ENCODE peak calls at places on chromosomes 11 and 22, in ten cellular contexts. One of them, this sample, is unnamed.
A peak's percentile ranks its signal among the peaks of the same experiment; 100 is the strongest.

GRCh38 chr11:36425593-36426206 is 84.4 kb downstream of the TRAF6 start:
- DNase-seq in GM23338: no peak
- DNase-seq in SK-N-SH: no peak
- DNase-seq in prostate gland: no peak
- DNase-seq in SK-N-MC: no peak
- DNase-seq in GM12891: no peak
- DNase-seq in GM12878: no peak
- DNase-seq in stomach: no peak
- DNase-seq in spleen: no peak
- DNase-seq in suprapubic skin: no peak
- DNase-seq in this sample: no peak

GRCh38 chr11:88421530-88421929 is 84.0 kb upstream of the CTSC start:
- DNase-seq in stomach: no peak
- DNase-seq in SK-N-MC: peak; percentile 24
- DNase-seq in suprapubic skin: no peak
- DNase-seq in GM12878: peak; percentile 31
- DNase-seq in spleen: no peak
- DNase-seq in GM12891: no peak
- DNase-seq in GM23338: peak; percentile 32
- DNase-seq in SK-N-SH: no peak
- DNase-seq in prostate gland: no peak
- DNase-seq in this sample: no peak

GRCh38 chr11:13105237-13105844 is 96.2 kb downstream of the RASSF10 start:
- DNase-seq in SK-N-SH: peak; percentile 41
- DNase-seq in SK-N-MC: no peak
- DNase-seq in GM12891: no peak
- DNase-seq in spleen: no peak
- DNase-seq in stomach: peak; percentile 75
- DNase-seq in GM12878: no peak
- DNase-seq in suprapubic skin: no peak
- DNase-seq in GM23338: no peak
- DNase-seq in prostate gland: no peak
- DNase-seq in this sample: no peak

GRCh38 chr11:117670443-117670842 is 126.6 kb downstream of the DSCAML1 start:
- DNase-seq in GM12878: no peak
- DNase-seq in GM23338: no peak
- DNase-seq in spleen: no peak
- DNase-seq in prostate gland: no peak
- DNase-seq in SK-N-SH: no peak
- DNase-seq in SK-N-MC: no peak
- DNase-seq in GM12891: no peak
- DNase-seq in suprapubic skin: no peak
- DNase-seq in stomach: no peak
- DNase-seq in this sample: no peak

GRCh38 chr11:47986742-47987141 is 6.4 kb downstream of the PTPRJ start:
- DNase-seq in suprapubic skin: no peak
- DNase-seq in GM12891: no peak
- DNase-seq in SK-N-MC: no peak
- DNase-seq in spleen: no peak
- DNase-seq in stomach: no peak
- DNase-seq in prostate gland: no peak
- DNase-seq in GM12878: no peak
- DNase-seq in SK-N-SH: no peak
- DNase-seq in GM23338: no peak
- DNase-seq in this sample: no peak

GRCh38 chr11:23359297-23359696 is 499.0 kb upstream of the CCDC179 start:
- DNase-seq in prostate gland: no peak
- DNase-seq in stomach: no peak
- DNase-seq in spleen: no peak
- DNase-seq in GM23338: no peak
- DNase-seq in GM12878: no peak
- DNase-seq in GM12891: no peak
- DNase-seq in SK-N-MC: no peak
- DNase-seq in suprapubic skin: no peak
- DNase-seq in SK-N-SH: no peak
- DNase-seq in this sample: no peak

GRCh38 chr11:119335091-119335654 is 846 bp downstream of the RNF26 start:
- DNase-seq in spleen: no peak
- DNase-seq in SK-N-MC: no peak
- DNase-seq in GM12891: no peak
- DNase-seq in prostate gland: no peak
- DNase-seq in GM12878: no peak
- DNase-seq in stomach: no peak
- DNase-seq in suprapubic skin: peak; percentile 70
- DNase-seq in GM23338: no peak
- DNase-seq in SK-N-SH: no peak
- DNase-seq in this sample: no peak

GRCh38 chr11:111185259-111185658 is 60.3 kb upstream of the POU2AF2 start:
- DNase-seq in suprapubic skin: no peak
- DNase-seq in stomach: no peak
- DNase-seq in spleen: no peak
- DNase-seq in GM12891: no peak
- DNase-seq in SK-N-SH: no peak
- DNase-seq in prostate gland: no peak
- DNase-seq in SK-N-MC: no peak
- DNase-seq in GM12878: no peak
- DNase-seq in GM23338: no peak
- DNase-seq in this sample: no peak

GRCh38 chr11:6437993-6438392 is 2.8 kb downstream of the HPX start:
- DNase-seq in prostate gland: no peak
- DNase-seq in GM12891: no peak
- DNase-seq in SK-N-MC: no peak
- DNase-seq in GM23338: no peak
- DNase-seq in stomach: no peak
- DNase-seq in GM12878: no peak
- DNase-seq in suprapubic skin: no peak
- DNase-seq in SK-N-SH: no peak
- DNase-seq in spleen: no peak
- DNase-seq in this sample: no peak

GRCh38 chr22:41834005-41834975 is 1.4 kb downstream of the SREBF2 start:
- DNase-seq in GM23338: no peak
- DNase-seq in GM12891: no peak
- DNase-seq in spleen: no peak
- DNase-seq in SK-N-MC: no peak
- DNase-seq in prostate gland: no peak
- DNase-seq in stomach: no peak
- DNase-seq in SK-N-SH: no peak
- DNase-seq in suprapubic skin: no peak
- DNase-seq in GM12878: no peak
- DNase-seq in this sample: no peak

GRCh38 chr11:7436657-7437056 is 48.6 kb upstream of the OLFML1 start:
- DNase-seq in SK-N-MC: no peak
- DNase-seq in spleen: no peak
- DNase-seq in SK-N-SH: no peak
- DNase-seq in GM12878: no peak
- DNase-seq in GM23338: no peak
- DNase-seq in stomach: no peak
- DNase-seq in prostate gland: no peak
- DNase-seq in suprapubic skin: no peak
- DNase-seq in GM12891: peak; percentile 29
- DNase-seq in this sample: no peak

GRCh38 chr11:68370211-68371111 is 58.1 kb downstream of the LRP5 start:
- DNase-seq in SK-N-SH: peak; percentile 69
- DNase-seq in GM12878: peak; percentile 89
- DNase-seq in GM23338: no peak
- DNase-seq in spleen: no peak
- DNase-seq in suprapubic skin: no peak
- DNase-seq in SK-N-MC: no peak
- DNase-seq in stomach: no peak
- DNase-seq in GM12891: peak; percentile 93
- DNase-seq in prostate gland: peak; percentile 53
- DNase-seq in this sample: no peak

DNA sequence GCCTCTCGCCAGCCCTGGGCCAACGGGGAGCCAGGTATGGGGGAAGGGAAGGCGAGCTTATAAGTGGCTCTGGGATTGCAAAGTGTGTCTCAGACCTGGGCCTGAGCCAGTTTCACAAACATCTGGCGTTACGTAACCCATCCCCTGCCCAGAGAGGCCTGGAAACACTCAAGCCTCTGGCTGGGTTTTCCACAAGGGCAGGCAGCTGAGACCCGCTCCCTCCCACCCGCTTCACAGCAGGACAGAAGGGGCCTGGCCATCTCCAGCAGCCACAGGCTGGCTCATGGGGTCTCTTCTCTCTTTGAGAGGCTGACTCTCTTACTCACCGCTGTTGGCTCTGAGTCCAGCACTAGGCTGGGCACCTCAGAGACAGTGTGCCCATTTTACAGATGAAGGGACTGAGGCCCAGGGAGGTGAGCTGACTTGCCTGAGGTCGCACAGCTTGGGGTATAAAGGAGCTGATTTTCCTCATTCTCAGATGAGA is 44.5 kb downstream of the TRIOBP start:
- DNase-seq in SK-N-MC: peak; percentile 66
- DNase-seq in stomach: peak; percentile 76
- DNase-seq in suprapubic skin: peak; percentile 92
- DNase-seq in prostate gland: no peak
- DNase-seq in GM12891: no peak
- DNase-seq in SK-N-SH: peak; percentile 95
- DNase-seq in GM12878: no peak
- DNase-seq in spleen: no peak
- DNase-seq in GM23338: peak; percentile 45
- DNase-seq in this sample: peak; percentile 99
- TF ChIP-seq POLR2AphosphoS5 in SK-N-MC: peak; percentile 35
- TF ChIP-seq POLR2AphosphoS5 in stomach: peak; percentile 96
- TF ChIP-seq POLR2AphosphoS5 in suprapubic skin: no peak
- TF ChIP-seq POLR2AphosphoS5 in prostate gland: peak; percentile 28
- TF ChIP-seq POLR2AphosphoS5 in GM12891: no peak
- TF ChIP-seq POLR2AphosphoS5 in SK-N-SH: peak; percentile 89
- TF ChIP-seq POLR2AphosphoS5 in GM12878: no peak
- TF ChIP-seq POLR2AphosphoS5 in spleen: peak; percentile 70
- TF ChIP-seq POLR2AphosphoS5 in GM23338: no peak
- TF ChIP-seq POLR2AphosphoS5 in this sample: peak; percentile 95

GRCh38 chr11:8813658-8814057 is 97.3 kb upstream of the AKIP1 start:
- DNase-seq in SK-N-SH: peak; percentile 78
- DNase-seq in GM12891: peak; percentile 70
- DNase-seq in prostate gland: peak; percentile 35
- DNase-seq in GM23338: peak; percentile 92
- DNase-seq in GM12878: no peak
- DNase-seq in suprapubic skin: peak; percentile 85
- DNase-seq in spleen: no peak
- DNase-seq in stomach: peak; percentile 71
- DNase-seq in SK-N-MC: peak; percentile 65
- DNase-seq in this sample: peak; percentile 92
- TF ChIP-seq POLR2AphosphoS5 in SK-N-SH: no peak
- TF ChIP-seq POLR2AphosphoS5 in GM12891: no peak
- TF ChIP-seq POLR2AphosphoS5 in prostate gland: peak; percentile 52
- TF ChIP-seq POLR2AphosphoS5 in GM23338: no peak
- TF ChIP-seq POLR2AphosphoS5 in GM12878: no peak
- TF ChIP-seq POLR2AphosphoS5 in suprapubic skin: no peak
- TF ChIP-seq POLR2AphosphoS5 in spleen: no peak
- TF ChIP-seq POLR2AphosphoS5 in stomach: no peak
- TF ChIP-seq POLR2AphosphoS5 in SK-N-MC: no peak
- TF ChIP-seq POLR2AphosphoS5 in this sample: peak; percentile 50

GRCh38 chr11:59119826-59120225 is 12.8 kb downstream of the FAM111B start:
- DNase-seq in spleen: no peak
- DNase-seq in stomach: no peak
- DNase-seq in prostate gland: no peak
- DNase-seq in SK-N-SH: no peak
- DNase-seq in GM23338: no peak
- DNase-seq in GM12891: no peak
- DNase-seq in SK-N-MC: no peak
- DNase-seq in suprapubic skin: no peak
- DNase-seq in GM12878: no peak
- DNase-seq in this sample: no peak

GRCh38 chr11:59117774-59118173 is 10.7 kb downstream of the FAM111B start:
- DNase-seq in GM12891: no peak
- DNase-seq in prostate gland: no peak
- DNase-seq in suprapubic skin: no peak
- DNase-seq in SK-N-MC: no peak
- DNase-seq in GM23338: no peak
- DNase-seq in stomach: no peak
- DNase-seq in SK-N-SH: no peak
- DNase-seq in GM12878: no peak
- DNase-seq in spleen: no peak
- DNase-seq in this sample: no peak

GRCh38 chr11:59112494-59112893 is 5.5 kb downstream of the FAM111B start:
- DNase-seq in GM23338: no peak
- DNase-seq in SK-N-SH: no peak
- DNase-seq in GM12891: no peak
- DNase-seq in spleen: no peak
- DNase-seq in SK-N-MC: no peak
- DNase-seq in suprapubic skin: no peak
- DNase-seq in stomach: no peak
- DNase-seq in prostate gland: no peak
- DNase-seq in GM12878: no peak
- DNase-seq in this sample: no peak

GRCh38 chr11:59115556-59115955 is 8.5 kb downstream of the FAM111B start:
- DNase-seq in prostate gland: no peak
- DNase-seq in GM12891: no peak
- DNase-seq in stomach: no peak
- DNase-seq in suprapubic skin: no peak
- DNase-seq in SK-N-SH: no peak
- DNase-seq in GM23338: no peak
- DNase-seq in spleen: no peak
- DNase-seq in GM12878: no peak
- DNase-seq in SK-N-MC: no peak
- DNase-seq in this sample: no peak

DNA sequence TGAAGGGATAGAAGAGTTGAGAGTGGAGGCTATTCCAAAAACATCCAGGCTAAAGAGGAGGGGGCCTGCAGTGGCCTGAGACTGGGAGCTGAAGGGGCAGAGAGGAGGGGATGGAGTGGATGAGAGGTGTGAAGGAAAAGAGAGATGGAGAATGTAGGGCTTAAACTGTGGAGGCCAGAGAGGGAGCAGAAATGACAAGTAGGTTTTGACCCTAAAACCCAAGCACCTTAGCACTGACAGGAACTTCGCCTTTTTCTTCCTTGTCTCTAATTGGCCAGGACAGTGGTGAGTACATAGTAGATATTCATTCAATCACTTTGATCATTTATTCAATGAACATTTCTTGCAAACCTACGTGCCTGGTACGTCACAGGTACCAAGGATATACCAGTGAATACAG is 7.3 kb downstream of the FAM111B start:
- DNase-seq in stomach: no peak
- DNase-seq in GM12891: no peak
- DNase-seq in suprapubic skin: no peak
- DNase-seq in GM23338: no peak
- DNase-seq in SK-N-MC: no peak
- DNase-seq in SK-N-SH: no peak
- DNase-seq in GM12878: no peak
- DNase-seq in spleen: no peak
- DNase-seq in prostate gland: no peak
- DNase-seq in this sample: no peak
- TF ChIP-seq POLR2AphosphoS5 in stomach: no peak
- TF ChIP-seq POLR2AphosphoS5 in GM12891: peak; percentile 21
- TF ChIP-seq POLR2AphosphoS5 in suprapubic skin: no peak
- TF ChIP-seq POLR2AphosphoS5 in GM23338: no peak
- TF ChIP-seq POLR2AphosphoS5 in SK-N-MC: no peak
- TF ChIP-seq POLR2AphosphoS5 in SK-N-SH: no peak
- TF ChIP-seq POLR2AphosphoS5 in GM12878: no peak
- TF ChIP-seq POLR2AphosphoS5 in spleen: no peak
- TF ChIP-seq POLR2AphosphoS5 in prostate gland: no peak
- TF ChIP-seq POLR2AphosphoS5 in this sample: no peak

DNA sequence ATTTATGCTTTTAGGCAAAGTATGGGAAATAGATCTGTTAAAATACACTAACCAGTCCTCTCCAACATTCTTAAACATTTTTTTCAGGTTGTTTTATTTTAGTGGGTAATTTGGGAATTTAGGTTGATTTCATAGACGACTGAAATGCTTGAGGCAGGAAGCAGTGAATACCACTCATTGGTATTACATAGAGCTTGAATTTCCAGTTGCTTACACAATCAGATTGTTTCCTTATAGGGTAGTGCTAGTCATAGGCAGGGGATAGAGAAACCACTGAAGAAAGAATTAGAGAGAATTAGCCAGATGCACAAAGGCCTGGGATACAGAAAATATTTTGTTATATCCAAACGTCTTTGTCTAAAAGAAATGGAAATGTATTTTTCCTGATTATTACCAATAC is 23.9 kb upstream of the LYVE1 start:
- DNase-seq in SK-N-MC: no peak
- DNase-seq in stomach: no peak
- DNase-seq in GM12878: no peak
- DNase-seq in SK-N-SH: no peak
- DNase-seq in suprapubic skin: no peak
- DNase-seq in GM12891: no peak
- DNase-seq in prostate gland: no peak
- DNase-seq in GM23338: no peak
- DNase-seq in spleen: no peak
- DNase-seq in this sample: no peak
- TF ChIP-seq POLR2AphosphoS5 in SK-N-MC: no peak
- TF ChIP-seq POLR2AphosphoS5 in stomach: no peak
- TF ChIP-seq POLR2AphosphoS5 in GM12878: no peak
- TF ChIP-seq POLR2AphosphoS5 in SK-N-SH: no peak
- TF ChIP-seq POLR2AphosphoS5 in suprapubic skin: no peak
- TF ChIP-seq POLR2AphosphoS5 in GM12891: no peak
- TF ChIP-seq POLR2AphosphoS5 in prostate gland: peak; percentile 24
- TF ChIP-seq POLR2AphosphoS5 in GM23338: no peak
- TF ChIP-seq POLR2AphosphoS5 in spleen: no peak
- TF ChIP-seq POLR2AphosphoS5 in this sample: no peak

This sample was measured in sigmoid colon.